ENCODE peak calls at places on chromosomes 4 and X, in five cellular contexts. I, F, R, N and W are unnamed samples.
A peak's percentile ranks its signal among the peaks of the same experiment; 100 is the strongest.

GRCh38 chr4:188976644-188977115 is 837.4 kb downstream of the TRIML1 start:
- DNase-seq in F (peak; percentile 78), N (no peak), R (peak; percentile 41), I (no peak), W (no peak)

GRCh38 chr4:2696423-2696822 is 59.7 kb downstream of the TNIP2 start:
- DNase-seq in R (no peak), F (no peak), N (no peak), I (no peak), W (no peak)

GRCh38 chrX:12210921-12211320 is 72.6 kb downstream of the FRMPD4 start:
- DNase-seq in R (peak; percentile 7), F (no peak), I (no peak), N (no peak), W (no peak)

GRCh38 chr4:130712038-130712437 is 1616.1 kb downstream of the C4orf33 start:
- DNase-seq in I (no peak), N (no peak), R (peak; percentile 27), F (no peak), W (no peak)

GRCh38 chr4:946517-947471 is 14.5 kb downstream of the TMEM175 start:
- DNase-seq in I (peak; percentile 21), F (no peak), R (no peak), N (no peak), W (no peak)

GRCh38 chr4:7379161-7379560 is 55.6 kb downstream of the PSAPL1 start:
- DNase-seq in N (no peak), I (no peak), F (no peak), R (no peak), W (no peak)

GRCh38 chr4:21203416-21203815 is 503.2 kb downstream of the PACRGL start:
- DNase-seq in N (no peak), F (no peak), R (no peak), I (no peak), W (no peak)

GRCh38 chr4:41505161-41505653 is 32.8 kb upstream of the LIMCH1 start:
- DNase-seq in I (no peak), F (no peak), N (no peak), R (no peak), W (no peak)